ENCODE peak calls at places on chromosomes 6 and 20, in seven cellular contexts. Z, J, Q, K, A, M and W are unnamed samples.

GRCh38 chr6:105889902-105890301 is 196.2 kb upstream of the PRDM1 start:
- DNase-seq in J (no peak), M (no peak), A (no peak), Q (no peak), Z (no peak), K (no peak), W (no peak)

GRCh38 chr6:11538049-11538798 is 675 bp downstream of the TMEM170B start:
- DNase-seq in A (peak; percentile 2), K (no peak), M (no peak), Z (peak; percentile 30), J (no peak), Q (peak; percentile 28), W (no peak)

GRCh38 chr6:148508401-148509151 is 165.9 kb downstream of the SASH1 start:
- DNase-seq in K (no peak), A (no peak), Q (peak; percentile 73), Z (no peak), J (peak; percentile 33), M (no peak), W (peak; percentile 81)

GRCh38 chr6:38937839-38938613 is 110.6 kb upstream of the GLP1R start:
- DNase-seq in Q (no peak), A (no peak), M (no peak), K (no peak), Z (no peak), J (no peak), W (no peak)

GRCh38 chr6:1575213-1576041 is 34.3 kb upstream of the FOXC1 start:
- DNase-seq in J (no peak), Q (peak; percentile 62), K (no peak), Z (no peak), M (no peak), A (no peak), W (peak; percentile 22)

GRCh38 chr6:7532232-7532631 is 9.2 kb upstream of the DSP start:
- DNase-seq in Z (peak; percentile 81), Q (no peak), J (no peak), K (peak; percentile 78), A (no peak), M (no peak), W (no peak)

GRCh38 chr20:43034981-43035724 is 154.6 kb downstream of the PTPRT start:
- DNase-seq in Q (no peak), J (no peak), K (no peak), A (no peak), M (no peak), Z (no peak), W (no peak)

GRCh38 chr6:8707956-8708772 is 272.8 kb upstream of the SLC35B3 start:
- DNase-seq in Q (peak; percentile 47), A (no peak), K (peak; percentile 47), J (peak; percentile 15), Z (peak; percentile 24), M (no peak), W (no peak)

GRCh38 chr20:56861590-56861989 is 232.5 kb downstream of the TFAP2C start:
- DNase-seq in K (no peak), A (no peak), Z (no peak), M (no peak), J (no peak), Q (no peak), W (no peak)